ENCODE peak calls at places on chromosomes 12 and 14, in seven cellular contexts. Y is trophoblast cell, E is lower lobe of right lung, F is endothelial cell of umbilical vein, Z is Panc1, A is tibial nerve, T is OCI-LY7. H is an unnamed sample. For H3K4me1, the result is how much of the 10 kb centered on the place peaks cover.

GRCh38 chr14:96783306-96784224 is 13.6 kb upstream of the VRK1 start:
- DNase-seq in Y (peak), E (no peak), F (no peak), Z (no peak), A (no peak), T (no peak), H (peak)

GRCh38 chr12:1054103-1054838 is 63.2 kb downstream of the ERC1 start:
- DNase-seq in Y (no peak), E (no peak), F (no peak), Z (no peak), A (no peak), T (no peak), H (no peak)

GRCh38 chr14:98926802-98927201 is 345.2 kb downstream of the BCL11B start:
- DNase-seq in Y (no peak), E (no peak), F (no peak), Z (no peak), A (no peak), T (no peak), H (no peak)

GRCh38 chr12:65911321-65911720 is 87.0 kb downstream of the HMGA2 start:
- DNase-seq in Y (no peak), E (no peak), F (peak), Z (no peak), A (peak), T (no peak), H (no peak)

GRCh38 chr14:102318781-102319276 is 717 bp upstream of the ZNF839 start:
- DNase-seq in Y (no peak), E (no peak), F (no peak), Z (no peak), A (peak), T (peak), H (no peak)

GRCh38 chr12:92898755-92899154 is 30.3 kb downstream of the EEA1 start:
- DNase-seq in Y (no peak), E (no peak), F (no peak), Z (no peak), A (no peak), T (no peak), H (peak)

GRCh38 chr12:28870839-28871440 is 278.1 kb upstream of the FAR2 start:
- DNase-seq in Y (no peak), E (no peak), F (peak), Z (no peak), A (no peak), T (no peak), H (peak)

GRCh38 chr12:47356129-47356622 is 276.4 kb upstream of the AMIGO2 start:
- DNase-seq in Y (peak), E (no peak), F (no peak), Z (no peak), A (no peak), T (peak), H (no peak)

GRCh38 chr12:33427071-33427470 is 12.5 kb downstream of the SYT10 start:
- DNase-seq in Y (peak), E (no peak), F (no peak), Z (peak), A (no peak), T (peak), H (no peak)

DNA sequence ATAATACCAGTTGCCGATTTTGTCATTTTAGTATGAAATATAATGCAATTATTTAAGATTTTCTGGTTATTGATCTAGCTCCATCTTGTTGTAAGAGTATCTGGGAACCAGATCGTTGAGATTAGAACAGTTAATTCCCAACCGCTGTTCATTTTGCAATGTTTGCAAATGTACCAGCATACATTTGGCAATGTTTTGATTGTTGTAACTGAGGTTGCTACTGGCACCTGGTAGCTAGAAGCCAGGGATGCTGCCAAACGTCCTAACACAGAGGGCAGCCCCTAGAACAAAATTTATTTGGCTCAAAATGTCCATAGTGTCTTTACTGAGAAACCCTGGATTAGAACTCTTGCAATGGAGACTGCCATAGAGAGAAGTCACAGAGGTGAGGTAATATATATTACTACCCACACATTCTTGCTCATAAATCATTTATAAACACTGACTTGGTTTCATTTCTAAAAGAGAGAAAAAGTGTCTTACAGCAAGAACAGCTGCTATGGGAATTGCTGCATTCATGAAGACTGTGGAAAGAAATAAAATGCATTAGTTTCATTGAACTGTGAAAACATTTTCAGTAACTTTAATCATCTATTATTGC is 46.3 kb downstream of the ABCC9 start:
- DNase-seq in Y (peak), E (no peak), F (no peak), Z (no peak), A (no peak), T (no peak), H (no peak)
- H3K27ac ChIP-seq in Y (no peak), E (no peak), F (no peak), Z (no peak), A (no peak), T (no peak), H (no peak)

GRCh38 chr12:2169964-2170363 is 117.2 kb downstream of the CACNA1C start:
- DNase-seq in Y (peak), E (no peak), F (no peak), Z (no peak), A (no peak), T (no peak), H (no peak)

GRCh38 chr12:2169489-2169888 is 116.7 kb downstream of the CACNA1C start:
- DNase-seq in Y (no peak), E (no peak), F (no peak), Z (no peak), A (no peak), T (no peak), H (no peak)

GRCh38 chr12:2170376-2170775 is 117.6 kb downstream of the CACNA1C start:
- DNase-seq in Y (no peak), E (no peak), F (no peak), Z (no peak), A (no peak), T (no peak), H (no peak)

GRCh38 chr12:2167231-2167630 is 114.4 kb downstream of the CACNA1C start:
- DNase-seq in Y (no peak), E (no peak), F (no peak), Z (no peak), A (no peak), T (no peak), H (no peak)

GRCh38 chr12:2168808-2169207 is 116.0 kb downstream of the CACNA1C start:
- DNase-seq in Y (peak), E (no peak), F (no peak), Z (no peak), A (no peak), T (no peak), H (peak)
- H3K4me1 ChIP-seq in Y (under half), E (under half), F (under half), Z (under half), A (under half), T (under half), H (under half)

DNA sequence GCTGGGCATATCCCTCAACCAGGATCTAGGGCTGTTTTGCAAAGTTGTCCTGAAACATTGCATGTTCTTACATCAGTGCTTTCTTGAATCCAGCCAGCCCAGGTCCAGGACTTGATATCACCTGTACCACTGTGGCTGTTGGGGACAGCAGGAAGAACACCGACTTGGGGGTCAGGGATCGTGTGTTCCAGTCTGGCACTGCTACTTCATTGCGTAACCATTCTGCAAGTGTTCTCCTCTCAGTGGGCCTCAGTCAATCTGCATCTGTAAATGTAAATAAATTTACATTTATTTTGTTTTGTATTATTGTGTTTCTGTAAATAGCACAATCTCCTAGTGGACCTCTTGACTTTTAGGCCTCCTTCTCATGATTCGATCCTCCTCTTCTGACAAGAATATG is 167.3 kb downstream of the SUDS3 start:
- DNase-seq in Y (no peak), E (no peak), F (no peak), Z (no peak), A (no peak), T (no peak), H (no peak)
- H3K27ac ChIP-seq in Y (no peak), E (no peak), F (no peak), Z (no peak), A (no peak), T (no peak), H (no peak)

GRCh38 chr14:50354527-50354926 is 42.2 kb downstream of the CDKL1 start:
- DNase-seq in Y (no peak), E (no peak), F (no peak), Z (no peak), A (no peak), T (no peak), H (no peak)

GRCh38 chr14:50348933-50349332 is 36.8 kb downstream of the DMAC2L start:
- DNase-seq in Y (no peak), E (no peak), F (peak), Z (no peak), A (no peak), T (no peak), H (no peak)

GRCh38 chr14:50347521-50347920 is 35.4 kb downstream of the DMAC2L start:
- DNase-seq in Y (peak), E (no peak), F (peak), Z (no peak), A (no peak), T (no peak), H (peak)

GRCh38 chr14:50353126-50353525 is 41.0 kb downstream of the DMAC2L start:
- DNase-seq in Y (peak), E (no peak), F (no peak), Z (no peak), A (no peak), T (no peak), H (no peak)

DNA sequence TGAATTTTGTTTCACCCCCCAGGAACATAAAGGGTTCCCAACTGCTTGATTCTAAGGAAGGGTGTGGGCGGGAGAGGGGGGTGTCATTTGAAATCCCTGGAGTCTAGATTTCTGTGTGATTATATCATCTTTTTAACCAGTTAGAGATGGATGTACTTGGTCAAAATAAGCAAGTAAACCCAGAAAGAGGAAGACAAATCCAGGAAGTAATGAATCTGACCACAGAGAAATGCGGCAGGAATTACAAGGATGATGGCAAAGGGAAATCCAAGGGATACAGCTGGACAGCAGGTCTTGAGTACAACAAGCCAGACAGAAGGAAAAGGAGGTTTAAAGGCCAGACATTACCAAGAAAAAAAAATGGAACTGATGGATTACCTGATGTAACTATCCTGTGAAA is 38.9 kb downstream of the DMAC2L start:
- DNase-seq in Y (no peak), E (no peak), F (peak), Z (no peak), A (no peak), T (no peak), H (no peak)
- H3K4me1 ChIP-seq in Y (under half), E (under half), F (under half), Z (under half), A (under half), T (under half), H (under half)

GRCh38 chr12:78871566-78871965 is 7.0 kb downstream of the SYT1 start:
- DNase-seq in Y (no peak), E (no peak), F (no peak), Z (no peak), A (no peak), T (no peak), H (no peak)
- H3K27ac ChIP-seq in Y (no peak), E (no peak), F (no peak), Z (no peak), A (no peak), T (no peak), H (no peak)

DNA sequence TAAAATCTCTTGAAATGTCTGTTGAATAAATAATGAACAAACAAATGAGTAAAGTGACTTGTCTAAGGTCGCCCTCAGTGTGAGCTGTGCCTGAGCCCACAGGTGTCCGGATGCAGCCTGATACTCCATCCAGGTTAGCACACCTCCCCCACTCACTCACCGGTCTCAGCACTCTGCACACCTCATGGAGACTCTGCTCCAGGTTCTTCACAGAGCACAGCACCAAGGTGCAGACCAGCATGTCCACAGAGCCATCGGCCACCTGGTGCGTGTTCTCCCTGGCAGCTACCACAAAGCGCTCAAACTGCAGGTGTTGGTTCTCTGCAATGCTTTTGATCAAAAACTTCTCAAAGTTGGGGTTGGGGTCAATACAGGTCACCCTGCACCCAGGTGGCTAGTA is 4.1 kb upstream of the KRT7 start:
- DNase-seq in Y (peak), E (no peak), F (no peak), Z (no peak), A (no peak), T (no peak), H (no peak)
- H3K4me1 ChIP-seq in Y (under half), E (under half), F (under half), Z (under half), A (under half), T (under half), H (under half)

H was measured in foreskin keratinocyte.